ENCODE peak calls at places on chromosomes 3 and 15, in seven cellular contexts. A is GM13977; S is foreskin fibroblast; F is lower leg skin; J is amygdala; M is iPS-NIHi11; B is activated CD4-positive, alpha-beta T cell treated with anti-CD3 and anti-CD28 coated beads, Interleukin-2, amount 50 U/mL, for 1 hour. D is an unnamed sample.

GRCh38 chr3:34185301-34185700 is 386.9 kb downstream of the PDCD6IP start:
- DNase-seq in S (no peak), A (no peak), M (no peak), B (no peak), F (no peak), J (no peak), D (no peak)

GRCh38 chr3:174430986-174431385 is 428.1 kb upstream of the NAALADL2 start:
- DNase-seq in M (no peak), B (no peak), F (no peak), J (no peak), A (no peak), S (no peak), D (no peak)

GRCh38 chr3:16239776-16240175 is 25.0 kb downstream of the DPH3 start:
- DNase-seq in F (no peak), M (no peak), S (peak), B (no peak), J (no peak), A (no peak), D (no peak)

GRCh38 chr3:5576277-5577011 is 388.9 kb downstream of the EDEM1 start:
- DNase-seq in M (no peak), J (no peak), B (no peak), S (no peak), A (no peak), F (no peak), D (no peak)

GRCh38 chr15:99347609-99348008 is 96.3 kb downstream of the LRRC28 start:
- DNase-seq in S (peak), A (no peak), M (no peak), B (no peak), F (no peak), J (no peak), D (no peak)

GRCh38 chr3:141055136-141055535 is 4.0 kb downstream of the SPSB4 start:
- DNase-seq in F (no peak), B (no peak), S (no peak), A (no peak), J (no peak), M (no peak), D (no peak)

GRCh38 chr3:117297541-117297940 is 588.0 kb downstream of the TUSC7 start:
- DNase-seq in A (no peak), F (no peak), M (no peak), S (no peak), J (no peak), B (no peak), D (no peak)

GRCh38 chr3:113557374-113557773 is 25.0 kb downstream of the SIDT1 start:
- DNase-seq in F (no peak), B (no peak), A (no peak), S (peak), M (no peak), J (no peak), D (no peak)